ENCODE peak calls at places on chromosome 5, in eight cellular contexts. T is omental fat pad; G is RCC 7860; X is B cell; C is NCI-H345; D is globus pallidus; Z is HCT116; N is activated naive CD4-positive, alpha-beta T cell treated with anti-CD3 and anti-CD28 coated beads, Interleukin-2, amount 10 ng/mL, durations not matched to agents 7 days and 5 days. J is an unnamed sample.
A peak's percentile ranks its signal among the peaks of the same experiment; 100 is the strongest.

GRCh38 chr5:42250-42649 is 49.7 kb upstream of the PLEKHG4B start:
- DNase-seq in T (no peak), G (no peak), X (no peak), C (no peak), D (no peak), Z (no peak), N (no peak), J (peak; percentile 48)

GRCh38 chr5:142235050-142235797 is 89.6 kb downstream of the SPRY4 start:
- DNase-seq in T (no peak), G (no peak), X (no peak), C (no peak), D (no peak), Z (no peak), N (no peak), J (no peak)

GRCh38 chr5:1752881-1753280 is 46.8 kb downstream of the MRPL36 start:
- DNase-seq in T (no peak), G (no peak), X (no peak), C (no peak), D (no peak), Z (no peak), N (no peak), J (no peak)

GRCh38 chr5:138843789-138844461 is 31.2 kb downstream of the LRRTM2 start:
- DNase-seq in T (no peak), G (no peak), X (no peak), C (no peak), D (no peak), Z (no peak), N (no peak), J (peak; percentile 25)

GRCh38 chr5:128276537-128277216 is 193.1 kb downstream of the SLC12A2 start:
- DNase-seq in T (no peak), G (peak; percentile 51), X (no peak), C (no peak), D (no peak), Z (no peak), N (no peak), J (no peak)

GRCh38 chr5:74384851-74385250 is 255.7 kb downstream of the ENC1 start:
- DNase-seq in T (no peak), G (no peak), X (no peak), C (no peak), D (no peak), Z (no peak), N (no peak), J (peak; percentile 45)

GRCh38 chr5:95078868-95079267 is 206.0 kb downstream of the MCTP1 start:
- DNase-seq in T (no peak), G (no peak), X (no peak), C (no peak), D (no peak), Z (no peak), N (no peak), J (no peak)

GRCh38 chr5:150142800-150143724 is 12.6 kb downstream of the PDGFRB start:
- DNase-seq in T (no peak), G (peak; percentile 87), X (no peak), C (no peak), D (no peak), Z (peak; percentile 33), N (no peak), J (peak; percentile 99)

GRCh38 chr5:93585054-93585751 is 2.2 kb downstream of the NR2F1 start:
- DNase-seq in T (no peak), G (no peak), X (no peak), C (peak; percentile 21), D (no peak), Z (no peak), N (no peak), J (peak; percentile 43)

GRCh38 chr5:45532826-45533624 is 163.2 kb downstream of the HCN1 start:
- DNase-seq in T (no peak), G (no peak), X (no peak), C (no peak), D (no peak), Z (no peak), N (no peak), J (no peak)

GRCh38 chr5:53783624-53784228 is 223.3 kb downstream of the NDUFS4 start:
- DNase-seq in T (no peak), G (no peak), X (no peak), C (no peak), D (no peak), Z (no peak), N (no peak), J (no peak)

GRCh38 chr5:95949810-95950209 is 11.8 kb downstream of the ELL2 start:
- DNase-seq in T (no peak), G (no peak), X (no peak), C (no peak), D (no peak), Z (no peak), N (no peak), J (no peak)

GRCh38 chr5:159212667-159213462 is 3.5 kb upstream of the RNF145 start:
- DNase-seq in T (no peak), G (no peak), X (no peak), C (no peak), D (no peak), Z (no peak), N (no peak), J (no peak)

GRCh38 chr5:96124589-96124988 is 162.9 kb upstream of the ELL2 start:
- DNase-seq in T (no peak), G (no peak), X (no peak), C (no peak), D (no peak), Z (no peak), N (no peak), J (peak; percentile 45)

GRCh38 chr5:103582364-103582763 is 19.8 kb upstream of the NUDT12 start:
- DNase-seq in T (no peak), G (peak; percentile 31), X (no peak), C (peak; percentile 66), D (peak; percentile 59), Z (peak; percentile 53), N (no peak), J (peak; percentile 64)

GRCh38 chr5:94471496-94471895 is 146.9 kb downstream of the KIAA0825 start:
- DNase-seq in T (no peak), G (no peak), X (no peak), C (no peak), D (no peak), Z (no peak), N (no peak), J (peak; percentile 27)

GRCh38 chr5:176878906-176879662 is 20.1 kb downstream of the HK3 start:
- DNase-seq in T (no peak), G (no peak), X (no peak), C (no peak), D (no peak), Z (no peak), N (no peak), J (no peak)

GRCh38 chr5:28707706-28708105 is 1669.3 kb upstream of the CDH9 start:
- DNase-seq in T (no peak), G (no peak), X (no peak), C (no peak), D (no peak), Z (no peak), N (no peak), J (no peak)

GRCh38 chr5:76737131-76737556 is 21.2 kb downstream of the F2R start:
- DNase-seq in T (no peak), G (no peak), X (no peak), C (no peak), D (no peak), Z (no peak), N (no peak), J (no peak)

GRCh38 chr5:10335711-10336470 is 17.6 kb upstream of the MARCHF6 start:
- DNase-seq in T (no peak), G (no peak), X (no peak), C (no peak), D (no peak), Z (no peak), N (no peak), J (no peak)

GRCh38 chr5:150694638-150695037 is 6.2 kb downstream of the RBM22 start:
- DNase-seq in T (no peak), G (peak; percentile 36), X (no peak), C (no peak), D (no peak), Z (no peak), N (no peak), J (peak; percentile 76)

GRCh38 chr5:60959156-60959555 is 14.2 kb downstream of the NDUFAF2 start:
- DNase-seq in T (no peak), G (no peak), X (no peak), C (no peak), D (peak; percentile 30), Z (peak; percentile 21), N (no peak), J (peak; percentile 40)

GRCh38 chr5:68875351-68875750 is 218.5 kb upstream of the SLC30A5 start:
- DNase-seq in T (no peak), G (no peak), X (no peak), C (no peak), D (no peak), Z (no peak), N (peak; percentile 78), J (no peak)

GRCh38 chr5:97164846-97165245 is 18.2 kb downstream of the RIOK2 start:
- DNase-seq in T (no peak), G (no peak), X (no peak), C (no peak), D (no peak), Z (no peak), N (no peak), J (peak; percentile 21)

GRCh38 chr5:144468542-144468941 is 297.9 kb downstream of the KCTD16 start:
- DNase-seq in T (no peak), G (no peak), X (no peak), C (peak; percentile 53), D (no peak), Z (no peak), N (no peak), J (no peak)

GRCh38 chr5:156329197-156329611 is 2.2 kb downstream of the SGCD start:
- DNase-seq in T (no peak), G (no peak), X (no peak), C (no peak), D (peak; percentile 19), Z (no peak), N (no peak), J (peak; percentile 24)

GRCh38 chr5:163269624-163270023 is 167.8 kb upstream of the CCNG1 start:
- DNase-seq in T (no peak), G (no peak), X (no peak), C (no peak), D (no peak), Z (no peak), N (no peak), J (no peak)

J was measured in EH.